ENCODE peak calls at places on chromosome 5, in six cellular contexts. One of them, this sample, is unnamed.

GRCh38 chr5:149904293-149904886 is 40.2 kb downstream of the PDE6A start:
- DNase-seq in CD8-positive, alpha-beta memory T cell: no peak
- DNase-seq in EL: no peak
- DNase-seq in NCI-H146: no peak
- DNase-seq in non-pigmented ciliary epithelial cell: no peak
- DNase-seq in iris pigment epithelial cell: peak
- DNase-seq in this sample: no peak

GRCh38 chr5:133397986-133398645 is 214.2 kb downstream of the FSTL4 start:
- DNase-seq in CD8-positive, alpha-beta memory T cell: no peak
- DNase-seq in EL: no peak
- DNase-seq in NCI-H146: no peak
- DNase-seq in non-pigmented ciliary epithelial cell: no peak
- DNase-seq in iris pigment epithelial cell: no peak
- DNase-seq in this sample: no peak

GRCh38 chr5:142957528-142957927 is 187.4 kb downstream of the ARHGAP26 start:
- DNase-seq in CD8-positive, alpha-beta memory T cell: no peak
- DNase-seq in EL: no peak
- DNase-seq in NCI-H146: no peak
- DNase-seq in non-pigmented ciliary epithelial cell: no peak
- DNase-seq in iris pigment epithelial cell: no peak
- DNase-seq in this sample: no peak

GRCh38 chr5:90055831-90056328 is 353.7 kb downstream of the CETN3 start:
- DNase-seq in CD8-positive, alpha-beta memory T cell: no peak
- DNase-seq in EL: peak
- DNase-seq in NCI-H146: no peak
- DNase-seq in non-pigmented ciliary epithelial cell: peak
- DNase-seq in iris pigment epithelial cell: peak
- DNase-seq in this sample: no peak

GRCh38 chr5:120901199-120901598 is 437.1 kb downstream of the PRR16 start:
- DNase-seq in CD8-positive, alpha-beta memory T cell: no peak
- DNase-seq in EL: peak
- DNase-seq in NCI-H146: no peak
- DNase-seq in non-pigmented ciliary epithelial cell: no peak
- DNase-seq in iris pigment epithelial cell: no peak
- DNase-seq in this sample: no peak

GRCh38 chr5:167699434-167699833 is 592.0 kb upstream of the WWC1 start:
- DNase-seq in CD8-positive, alpha-beta memory T cell: no peak
- DNase-seq in EL: peak
- DNase-seq in NCI-H146: no peak
- DNase-seq in non-pigmented ciliary epithelial cell: peak
- DNase-seq in iris pigment epithelial cell: peak
- DNase-seq in this sample: no peak

GRCh38 chr5:134141346-134142050 is 27.0 kb downstream of the TCF7 start:
- DNase-seq in CD8-positive, alpha-beta memory T cell: no peak
- DNase-seq in EL: peak
- DNase-seq in NCI-H146: no peak
- DNase-seq in non-pigmented ciliary epithelial cell: no peak
- DNase-seq in iris pigment epithelial cell: no peak
- DNase-seq in this sample: no peak

GRCh38 chr5:147530801-147531389 is 21.0 kb upstream of the DPYSL3 start:
- DNase-seq in CD8-positive, alpha-beta memory T cell: no peak
- DNase-seq in EL: peak
- DNase-seq in NCI-H146: no peak
- DNase-seq in non-pigmented ciliary epithelial cell: peak
- DNase-seq in iris pigment epithelial cell: peak
- DNase-seq in this sample: no peak

GRCh38 chr5:143031781-143032724 is 261.9 kb downstream of the ARHGAP26 start:
- DNase-seq in CD8-positive, alpha-beta memory T cell: no peak
- DNase-seq in EL: no peak
- DNase-seq in NCI-H146: no peak
- DNase-seq in non-pigmented ciliary epithelial cell: no peak
- DNase-seq in iris pigment epithelial cell: no peak
- DNase-seq in this sample: no peak

GRCh38 chr5:172910828-172911627 is 48.2 kb upstream of the RPL26L1 start:
- DNase-seq in CD8-positive, alpha-beta memory T cell: no peak
- DNase-seq in EL: peak
- DNase-seq in NCI-H146: no peak
- DNase-seq in non-pigmented ciliary epithelial cell: peak
- DNase-seq in iris pigment epithelial cell: peak
- DNase-seq in this sample: no peak

GRCh38 chr5:95334900-95335538 is 50.1 kb upstream of the MCTP1 start:
- DNase-seq in CD8-positive, alpha-beta memory T cell: no peak
- DNase-seq in EL: no peak
- DNase-seq in NCI-H146: no peak
- DNase-seq in non-pigmented ciliary epithelial cell: no peak
- DNase-seq in iris pigment epithelial cell: no peak
- DNase-seq in this sample: no peak

GRCh38 chr5:168120416-168121137 is 170.9 kb upstream of the WWC1 start:
- DNase-seq in CD8-positive, alpha-beta memory T cell: no peak
- DNase-seq in EL: no peak
- DNase-seq in NCI-H146: no peak
- DNase-seq in non-pigmented ciliary epithelial cell: no peak
- DNase-seq in iris pigment epithelial cell: no peak
- DNase-seq in this sample: no peak

GRCh38 chr5:125587631-125588030 is 835.6 kb upstream of the GRAMD2B start:
- DNase-seq in CD8-positive, alpha-beta memory T cell: no peak
- DNase-seq in EL: no peak
- DNase-seq in NCI-H146: no peak
- DNase-seq in non-pigmented ciliary epithelial cell: no peak
- DNase-seq in iris pigment epithelial cell: peak
- DNase-seq in this sample: no peak

GRCh38 chr5:176817864-176818377 is 7.6 kb downstream of the UNC5A start:
- DNase-seq in CD8-positive, alpha-beta memory T cell: peak
- DNase-seq in EL: peak
- DNase-seq in NCI-H146: peak
- DNase-seq in non-pigmented ciliary epithelial cell: no peak
- DNase-seq in iris pigment epithelial cell: peak
- DNase-seq in this sample: no peak

GRCh38 chr5:147558826-147559225 is 49.0 kb upstream of the DPYSL3 start:
- DNase-seq in CD8-positive, alpha-beta memory T cell: no peak
- DNase-seq in EL: peak
- DNase-seq in NCI-H146: peak
- DNase-seq in non-pigmented ciliary epithelial cell: no peak
- DNase-seq in iris pigment epithelial cell: peak
- DNase-seq in this sample: no peak

This sample was measured in CD4-positive, CD25-positive, alpha-beta regulatory T cell.